ENCODE peak calls at places on chromosomes 2 and 18, in five cellular contexts. U, P, I, J and M are unnamed samples.

GRCh38 chr2:54999182-54999581 is 51.1 kb downstream of the RTN4 start:
- DNase-seq in J (no peak), U (no peak), P (no peak), I (peak), M (no peak)

GRCh38 chr18:80033181-80034067 is 810 bp upstream of the RBFA start:
- DNase-seq in J (no peak), U (no peak), I (no peak), P (peak), M (peak)

GRCh38 chr2:223597071-223597470 is 5.1 kb downstream of the SCG2 start:
- DNase-seq in P (no peak), U (no peak), I (peak), J (no peak), M (no peak)

GRCh38 chr2:206783718-206784117 is 18.3 kb downstream of the FASTKD2 start:
- DNase-seq in J (no peak), P (no peak), I (peak), U (no peak), M (no peak)

GRCh38 chr2:24821433-24821891 is 28.2 kb downstream of the CENPO start:
- DNase-seq in I (no peak), J (no peak), U (peak), P (no peak), M (no peak)

GRCh38 chr2:69652206-69652605 is 8.7 kb upstream of the AAK1 start:
- DNase-seq in U (no peak), P (no peak), J (no peak), I (peak), M (no peak)

GRCh38 chr2:101265893-101266499 is 13.3 kb downstream of the CNOT11 start:
- DNase-seq in U (no peak), I (no peak), P (no peak), J (no peak), M (peak)

GRCh38 chr2:57278451-57278850 is 768.2 kb upstream of the VRK2 start:
- DNase-seq in J (no peak), I (no peak), U (no peak), P (no peak), M (no peak)

GRCh38 chr2:100043246-100043890 is 99.0 kb downstream of the AFF3 start:
- DNase-seq in I (no peak), P (no peak), J (no peak), U (no peak), M (no peak)

GRCh38 chr2:62705007-62705829 is at the start of gene EHBP1:
- DNase-seq in J (peak), P (peak), U (peak), I (peak), M (peak)

GRCh38 chr2:3602553-3603339 is 7.8 kb downstream of the COLEC11 start:
- DNase-seq in J (no peak), P (no peak), U (no peak), I (no peak), M (no peak)

GRCh38 chr2:239014458-239014857 is 166.6 kb downstream of the TWIST2 start:
- DNase-seq in J (no peak), I (no peak), U (no peak), P (no peak), M (no peak)

GRCh38 chr18:67483237-67483636 is 33.3 kb downstream of the DSEL start:
- DNase-seq in P (no peak), I (no peak), J (no peak), U (no peak), M (no peak)

GRCh38 chr2:46954951-46955571 is 39.5 kb upstream of the MCFD2 start:
- DNase-seq in U (peak), J (no peak), P (no peak), I (peak), M (peak)

GRCh38 chr2:23244656-23245055 is 140.3 kb upstream of the KLHL29 start:
- DNase-seq in P (no peak), I (no peak), J (no peak), U (no peak), M (no peak)

GRCh38 chr2:170530284-170530745 is 184.8 kb upstream of the SP5 start:
- DNase-seq in J (no peak), U (peak), I (peak), P (no peak), M (peak)

GRCh38 chr18:35672897-35673296 is 91.4 kb downstream of the GALNT1 start:
- DNase-seq in I (peak), U (no peak), J (no peak), P (no peak), M (no peak)

GRCh38 chr2:202026507-202026906 is 7.1 kb upstream of the FZD7 start:
- DNase-seq in J (no peak), I (no peak), U (no peak), P (no peak), M (no peak)